ENCODE peak calls at places on chromosomes 1 and 21, in five cellular contexts. One of them, this sample, is unnamed.

GRCh38 chr1:234123867-234124266 is 219.4 kb downstream of the SLC35F3 start:
- DNase-seq in GM19239: no peak
- DNase-seq in activated CD4-positive, alpha-beta T cell treated with anti-CD3 and anti-CD28 coated beads for 36 hours: no peak
- DNase-seq in fibroblast of lung: no peak
- DNase-seq in cardiac muscle cell: peak; percentile 72
- DNase-seq in this sample: no peak

GRCh38 chr1:241323510-241323909 is 33.5 kb downstream of the RGS7 start:
- DNase-seq in GM19239: peak; percentile 4
- DNase-seq in activated CD4-positive, alpha-beta T cell treated with anti-CD3 and anti-CD28 coated beads for 36 hours: peak; percentile 50
- DNase-seq in fibroblast of lung: peak; percentile 56
- DNase-seq in cardiac muscle cell: peak; percentile 21
- DNase-seq in this sample: peak; percentile 10

GRCh38 chr1:56437959-56438358 is 141.4 kb downstream of the PLPP3 start:
- DNase-seq in GM19239: no peak
- DNase-seq in activated CD4-positive, alpha-beta T cell treated with anti-CD3 and anti-CD28 coated beads for 36 hours: no peak
- DNase-seq in fibroblast of lung: peak; percentile 24
- DNase-seq in cardiac muscle cell: no peak
- DNase-seq in this sample: no peak

GRCh38 chr1:35637401-35637809 is 3.9 kb downstream of the PSMB2 start:
- DNase-seq in GM19239: peak; percentile 22
- DNase-seq in activated CD4-positive, alpha-beta T cell treated with anti-CD3 and anti-CD28 coated beads for 36 hours: no peak
- DNase-seq in fibroblast of lung: peak; percentile 62
- DNase-seq in cardiac muscle cell: peak; percentile 59
- DNase-seq in this sample: no peak

GRCh38 chr1:23304140-23304620 is 39.9 kb downstream of the HNRNPR start:
- DNase-seq in GM19239: no peak
- DNase-seq in activated CD4-positive, alpha-beta T cell treated with anti-CD3 and anti-CD28 coated beads for 36 hours: no peak
- DNase-seq in fibroblast of lung: no peak
- DNase-seq in cardiac muscle cell: no peak
- DNase-seq in this sample: no peak

GRCh38 chr1:113035086-113035485 is 37.9 kb upstream of the LRIG2 start:
- DNase-seq in GM19239: no peak
- DNase-seq in activated CD4-positive, alpha-beta T cell treated with anti-CD3 and anti-CD28 coated beads for 36 hours: no peak
- DNase-seq in fibroblast of lung: no peak
- DNase-seq in cardiac muscle cell: no peak
- DNase-seq in this sample: no peak

GRCh38 chr1:3536395-3536794 is 74.9 kb downstream of the MEGF6 start:
- DNase-seq in GM19239: no peak
- DNase-seq in activated CD4-positive, alpha-beta T cell treated with anti-CD3 and anti-CD28 coated beads for 36 hours: no peak
- DNase-seq in fibroblast of lung: no peak
- DNase-seq in cardiac muscle cell: no peak
- DNase-seq in this sample: no peak

GRCh38 chr1:31881698-31882000 is 56.5 kb downstream of the PTP4A2 start:
- DNase-seq in GM19239: no peak
- DNase-seq in activated CD4-positive, alpha-beta T cell treated with anti-CD3 and anti-CD28 coated beads for 36 hours: no peak
- DNase-seq in fibroblast of lung: no peak
- DNase-seq in cardiac muscle cell: no peak
- DNase-seq in this sample: no peak

GRCh38 chr1:229164836-229165285 is 106.0 kb upstream of the RAB4A start:
- DNase-seq in GM19239: no peak
- DNase-seq in activated CD4-positive, alpha-beta T cell treated with anti-CD3 and anti-CD28 coated beads for 36 hours: no peak
- DNase-seq in fibroblast of lung: no peak
- DNase-seq in cardiac muscle cell: peak; percentile 23
- DNase-seq in this sample: no peak

GRCh38 chr1:77545970-77546369 is 136.5 kb downstream of the ZZZ3 start:
- DNase-seq in GM19239: no peak
- DNase-seq in activated CD4-positive, alpha-beta T cell treated with anti-CD3 and anti-CD28 coated beads for 36 hours: no peak
- DNase-seq in fibroblast of lung: no peak
- DNase-seq in cardiac muscle cell: peak; percentile 56
- DNase-seq in this sample: peak; percentile 70

GRCh38 chr1:178224358-178224757 is 130.5 kb downstream of the RASAL2 start:
- DNase-seq in GM19239: no peak
- DNase-seq in activated CD4-positive, alpha-beta T cell treated with anti-CD3 and anti-CD28 coated beads for 36 hours: no peak
- DNase-seq in fibroblast of lung: no peak
- DNase-seq in cardiac muscle cell: no peak
- DNase-seq in this sample: no peak

GRCh38 chr1:153881764-153882163 is 41.0 kb downstream of the GATAD2B start:
- DNase-seq in GM19239: no peak
- DNase-seq in activated CD4-positive, alpha-beta T cell treated with anti-CD3 and anti-CD28 coated beads for 36 hours: no peak
- DNase-seq in fibroblast of lung: peak; percentile 74
- DNase-seq in cardiac muscle cell: peak; percentile 58
- DNase-seq in this sample: peak; percentile 43

GRCh38 chr1:85224734-85225623 is 24.2 kb upstream of the SYDE2 start:
- DNase-seq in GM19239: no peak
- DNase-seq in activated CD4-positive, alpha-beta T cell treated with anti-CD3 and anti-CD28 coated beads for 36 hours: no peak
- DNase-seq in fibroblast of lung: peak; percentile 54
- DNase-seq in cardiac muscle cell: no peak
- DNase-seq in this sample: no peak

GRCh38 chr1:207308451-207309190 is 12.9 kb upstream of the CD55 start:
- DNase-seq in GM19239: no peak
- DNase-seq in activated CD4-positive, alpha-beta T cell treated with anti-CD3 and anti-CD28 coated beads for 36 hours: no peak
- DNase-seq in fibroblast of lung: no peak
- DNase-seq in cardiac muscle cell: no peak
- DNase-seq in this sample: no peak

GRCh38 chr21:25813917-25814316 is 79.1 kb downstream of the GABPA start:
- DNase-seq in GM19239: no peak
- DNase-seq in activated CD4-positive, alpha-beta T cell treated with anti-CD3 and anti-CD28 coated beads for 36 hours: no peak
- DNase-seq in fibroblast of lung: no peak
- DNase-seq in cardiac muscle cell: no peak
- DNase-seq in this sample: peak; percentile 34

GRCh38 chr1:96918406-96918805 is 196.8 kb downstream of the PTBP2 start:
- DNase-seq in GM19239: no peak
- DNase-seq in activated CD4-positive, alpha-beta T cell treated with anti-CD3 and anti-CD28 coated beads for 36 hours: no peak
- DNase-seq in fibroblast of lung: peak; percentile 77
- DNase-seq in cardiac muscle cell: peak; percentile 75
- DNase-seq in this sample: peak; percentile 51

GRCh38 chr1:23951646-23952095 is 8.0 kb upstream of the PNRC2 start:
- DNase-seq in GM19239: no peak
- DNase-seq in activated CD4-positive, alpha-beta T cell treated with anti-CD3 and anti-CD28 coated beads for 36 hours: no peak
- DNase-seq in fibroblast of lung: peak; percentile 81
- DNase-seq in cardiac muscle cell: peak; percentile 85
- DNase-seq in this sample: peak; percentile 98

GRCh38 chr1:247210386-247211117 is 38.7 kb upstream of the ZNF124 start:
- DNase-seq in GM19239: peak; percentile 75
- DNase-seq in activated CD4-positive, alpha-beta T cell treated with anti-CD3 and anti-CD28 coated beads for 36 hours: peak; percentile 98
- DNase-seq in fibroblast of lung: peak; percentile 87
- DNase-seq in cardiac muscle cell: peak; percentile 93
- DNase-seq in this sample: peak; percentile 85

GRCh38 chr1:164155337-164155850 is 403.6 kb upstream of the PBX1 start:
- DNase-seq in GM19239: no peak
- DNase-seq in activated CD4-positive, alpha-beta T cell treated with anti-CD3 and anti-CD28 coated beads for 36 hours: no peak
- DNase-seq in fibroblast of lung: no peak
- DNase-seq in cardiac muscle cell: no peak
- DNase-seq in this sample: no peak

GRCh38 chr1:15220825-15221431 is 26.1 kb upstream of the FHAD1 start:
- DNase-seq in GM19239: no peak
- DNase-seq in activated CD4-positive, alpha-beta T cell treated with anti-CD3 and anti-CD28 coated beads for 36 hours: no peak
- DNase-seq in fibroblast of lung: no peak
- DNase-seq in cardiac muscle cell: peak; percentile 29
- DNase-seq in this sample: no peak

GRCh38 chr1:18760156-18760555 is 99.3 kb downstream of the TAS1R2 start:
- DNase-seq in GM19239: no peak
- DNase-seq in activated CD4-positive, alpha-beta T cell treated with anti-CD3 and anti-CD28 coated beads for 36 hours: no peak
- DNase-seq in fibroblast of lung: no peak
- DNase-seq in cardiac muscle cell: no peak
- DNase-seq in this sample: no peak

This sample was measured in HFFc6.